ENCODE peak calls at places on chromosome X, in nine cellular contexts. G is heart left ventricle, H is MM.1S, E is CMK, L is NCI-H1105, Y is EL, O is ovary, R is fibroblast of pulmonary artery, P is heart right ventricle. D is an unnamed sample.

GRCh38 chrX:38215141-38215540 is 5.5 kb downstream of the SRPX start:
- DNase-seq in Y (peak), P (no peak), L (no peak), O (no peak), E (no peak), R (peak), G (no peak), H (no peak), D (no peak)

GRCh38 chrX:40154229-40154852 is 56.6 kb upstream of the BCOR start:
- DNase-seq in L (peak), E (peak), Y (peak), G (peak), P (peak), R (peak), H (no peak), O (peak), D (peak)

GRCh38 chrX:18643853-18644252 is 28.1 kb downstream of the RS1 start:
- DNase-seq in E (no peak), G (no peak), L (no peak), R (no peak), O (no peak), P (no peak), Y (no peak), H (no peak), D (no peak)

GRCh38 chrX:126137899-126138298 is 28.2 kb downstream of the DCAF12L2 start:
- DNase-seq in L (no peak), Y (no peak), H (peak), O (no peak), E (no peak), P (no peak), R (no peak), G (no peak), D (no peak)

GRCh38 chrX:17032351-17032750 is 85.9 kb downstream of the REPS2 start:
- DNase-seq in R (peak), H (no peak), L (no peak), O (no peak), P (no peak), Y (peak), E (no peak), G (no peak), D (no peak)

GRCh38 chrX:41559662-41560061 is 112.5 kb downstream of the NYX start:
- DNase-seq in E (no peak), Y (peak), R (peak), L (no peak), G (peak), P (no peak), O (peak), H (no peak), D (no peak)

GRCh38 chrX:46713672-46714487 is 45.0 kb downstream of the SLC9A7 start:
- DNase-seq in G (no peak), O (no peak), Y (peak), E (no peak), H (peak), P (no peak), R (no peak), L (no peak), D (no peak)

GRCh38 chrX:56795309-56795868 is 66.3 kb downstream of the NBDY start:
- DNase-seq in G (no peak), R (no peak), Y (no peak), P (no peak), O (no peak), L (no peak), E (no peak), H (no peak), D (no peak)

GRCh38 chrX:7485041-7485440 is 337.1 kb upstream of the PUDP start:
- DNase-seq in O (no peak), R (no peak), H (no peak), E (no peak), G (no peak), Y (no peak), P (no peak), L (no peak), D (no peak)

GRCh38 chrX:40933132-40934078 is 151.8 kb upstream of the USP9X start:
- DNase-seq in E (peak), Y (peak), R (peak), O (no peak), P (no peak), H (no peak), L (no peak), G (peak), D (no peak)

GRCh38 chrX:13179100-13179499 is 134.7 kb upstream of the FAM9C start:
- DNase-seq in E (no peak), Y (no peak), L (no peak), G (no peak), O (no peak), P (no peak), R (no peak), H (no peak), D (no peak)

GRCh38 chrX:154914052-154914451 is 27.9 kb downstream of the F8A1 start:
- DNase-seq in Y (no peak), L (no peak), P (no peak), G (no peak), R (no peak), O (no peak), E (no peak), H (no peak), D (no peak)

GRCh38 chrX:97846228-97846627 is 962.5 kb downstream of the RPA4 start:
- DNase-seq in Y (no peak), L (no peak), H (no peak), E (no peak), G (no peak), O (no peak), R (no peak), P (no peak), D (no peak)

GRCh38 chrX:39992300-39992699 is 105.5 kb downstream of the BCOR start:
- DNase-seq in E (no peak), R (no peak), O (no peak), H (no peak), L (no peak), P (no peak), G (no peak), Y (no peak), D (no peak)

GRCh38 chrX:30791296-30792278 is 97.5 kb downstream of the TAB3 start:
- DNase-seq in G (no peak), L (no peak), Y (no peak), R (no peak), H (no peak), P (no peak), O (no peak), E (no peak), D (no peak)

GRCh38 chrX:103571121-103571520 is 14.2 kb upstream of the TCEAL4 start:
- DNase-seq in H (no peak), G (no peak), L (no peak), P (no peak), E (no peak), O (no peak), Y (no peak), R (no peak), D (no peak)

GRCh38 chrX:134911348-134911747 is 79.4 kb upstream of the SMIM10 start:
- DNase-seq in E (no peak), P (no peak), H (no peak), O (no peak), R (no peak), G (no peak), L (no peak), Y (no peak), D (no peak)

GRCh38 chrX:119728487-119728886 is 29.9 kb upstream of the SOWAHD start:
- DNase-seq in O (no peak), R (no peak), H (no peak), G (no peak), E (no peak), Y (no peak), L (no peak), P (no peak), D (no peak)

GRCh38 chrX:52504551-52504950 is 8.9 kb downstream of the XAGE1A start:
- DNase-seq in O (no peak), P (no peak), Y (no peak), H (no peak), R (no peak), E (no peak), L (no peak), G (no peak), D (no peak)

GRCh38 chrX:97252111-97252510 is 368.4 kb downstream of the RPA4 start:
- DNase-seq in E (no peak), Y (no peak), L (no peak), O (no peak), R (no peak), H (no peak), P (no peak), G (no peak), D (no peak)

GRCh38 chrX:57900961-57901360 is 9.3 kb downstream of the ZXDA start:
- DNase-seq in L (no peak), Y (peak), H (no peak), P (no peak), G (peak), O (no peak), R (peak), E (no peak), D (no peak)

GRCh38 chrX:139058831-139059495 is 347.4 kb upstream of the FGF13 start:
- DNase-seq in P (no peak), E (no peak), L (no peak), H (no peak), Y (no peak), O (no peak), G (no peak), R (no peak), D (no peak)

GRCh38 chrX:133402042-133402453 is 13.2 kb downstream of the GPC4 start:
- DNase-seq in G (no peak), Y (no peak), P (no peak), R (peak), H (no peak), O (no peak), L (no peak), E (no peak), D (no peak)

GRCh38 chrX:100376581-100376980 is 33.5 kb downstream of the PCDH19 start:
- DNase-seq in O (no peak), G (no peak), E (no peak), P (no peak), H (no peak), Y (peak), R (peak), L (no peak), D (no peak)

GRCh38 chrX:88558421-88558820 is 188.6 kb upstream of the CPXCR1 start:
- DNase-seq in L (no peak), Y (no peak), R (no peak), E (no peak), H (no peak), O (no peak), P (no peak), G (no peak), D (no peak)

GRCh38 chrX:97743014-97743413 is 859.3 kb downstream of the RPA4 start:
- DNase-seq in G (no peak), O (no peak), H (no peak), P (no peak), L (no peak), R (peak), E (no peak), Y (no peak), D (no peak)

GRCh38 chrX:134671207-134671750 is 13.0 kb upstream of the PLAC1 start:
- DNase-seq in Y (peak), R (peak), G (no peak), E (no peak), L (no peak), P (no peak), H (no peak), O (no peak), D (no peak)

GRCh38 chrX:136586386-136586785 is 54.4 kb downstream of the VGLL1 start:
- DNase-seq in E (no peak), Y (no peak), R (no peak), P (no peak), L (no peak), G (no peak), H (no peak), O (no peak), D (no peak)

GRCh38 chrX:39809326-39809725 is 288.4 kb downstream of the BCOR start:
- DNase-seq in E (no peak), L (no peak), P (no peak), G (no peak), H (no peak), Y (peak), R (peak), O (no peak), D (no peak)

GRCh38 chrX:149527705-149528104 is 13.1 kb upstream of the EOLA1 start:
- DNase-seq in R (peak), E (no peak), G (no peak), P (no peak), L (peak), H (peak), O (no peak), Y (peak), D (no peak)

GRCh38 chrX:17372052-17372451 is 2.9 kb upstream of the NHS start:
- DNase-seq in G (no peak), Y (no peak), P (no peak), E (no peak), H (no peak), O (no peak), R (no peak), L (no peak), D (no peak)